ENCODE peak calls at places on chromosomes 12 and 14, in ten cellular contexts. S is A549, J is gastrocnemius medialis, T is K562, F is upper lobe of left lung, E is HepG2, W is heart left ventricle, Z is IMR-90, V is HCT116, C is right lobe of liver. L is an unnamed sample.

GRCh38 chr14:50089213-50089612 is 27.2 kb downstream of the VCPKMT start:
- ATAC-seq in S (no peak), J (no peak), T (peak; percentile 21), F (no peak), E (no peak), W (no peak), Z (no peak), V (no peak), C (no peak), L (no peak)

GRCh38 chr12:75784591-75784990 is 247.0 kb downstream of the PHLDA1 start:
- ATAC-seq in S (peak; percentile 55), J (no peak), T (no peak), F (peak; percentile 19), E (peak; percentile 98), W (peak; percentile 41), Z (peak; percentile 22), V (no peak), C (peak; percentile 97), L (no peak)

GRCh38 chr12:53466640-53467039 is 14.7 kb downstream of the PCBP2 start:
- ATAC-seq in S (peak; percentile 3), J (peak; percentile 73), T (no peak), F (no peak), E (no peak), W (no peak), Z (peak; percentile 11), V (no peak), C (no peak), L (no peak)

GRCh38 chr14:104049576-104050240 is 35.8 kb upstream of the ASPG start:
- ATAC-seq in S (no peak), J (no peak), T (no peak), F (no peak), E (no peak), W (peak; percentile 60), Z (no peak), V (no peak), C (no peak), L (peak; percentile 16)

GRCh38 chr12:120089105-120089504 is 27.4 kb downstream of the RAB35 start:
- ATAC-seq in S (no peak), J (no peak), T (no peak), F (no peak), E (no peak), W (no peak), Z (no peak), V (no peak), C (no peak), L (no peak)

GRCh38 chr14:55031190-55031589 is 4.2 kb downstream of the SOCS4 start:
- ATAC-seq in S (no peak), J (no peak), T (no peak), F (no peak), E (no peak), W (no peak), Z (no peak), V (no peak), C (no peak), L (no peak)

GRCh38 chr12:43210437-43211197 is 341.4 kb downstream of the ADAMTS20 start:
- ATAC-seq in S (no peak), J (no peak), T (no peak), F (peak; percentile 80), E (no peak), W (peak; percentile 82), Z (peak; percentile 48), V (no peak), C (no peak), L (no peak)

GRCh38 chr12:4288296-4289019 is 14.9 kb downstream of the CCND2 start:
- ATAC-seq in S (no peak), J (no peak), T (no peak), F (peak; percentile 48), E (no peak), W (no peak), Z (no peak), V (no peak), C (peak; percentile 22), L (no peak)

DNA sequence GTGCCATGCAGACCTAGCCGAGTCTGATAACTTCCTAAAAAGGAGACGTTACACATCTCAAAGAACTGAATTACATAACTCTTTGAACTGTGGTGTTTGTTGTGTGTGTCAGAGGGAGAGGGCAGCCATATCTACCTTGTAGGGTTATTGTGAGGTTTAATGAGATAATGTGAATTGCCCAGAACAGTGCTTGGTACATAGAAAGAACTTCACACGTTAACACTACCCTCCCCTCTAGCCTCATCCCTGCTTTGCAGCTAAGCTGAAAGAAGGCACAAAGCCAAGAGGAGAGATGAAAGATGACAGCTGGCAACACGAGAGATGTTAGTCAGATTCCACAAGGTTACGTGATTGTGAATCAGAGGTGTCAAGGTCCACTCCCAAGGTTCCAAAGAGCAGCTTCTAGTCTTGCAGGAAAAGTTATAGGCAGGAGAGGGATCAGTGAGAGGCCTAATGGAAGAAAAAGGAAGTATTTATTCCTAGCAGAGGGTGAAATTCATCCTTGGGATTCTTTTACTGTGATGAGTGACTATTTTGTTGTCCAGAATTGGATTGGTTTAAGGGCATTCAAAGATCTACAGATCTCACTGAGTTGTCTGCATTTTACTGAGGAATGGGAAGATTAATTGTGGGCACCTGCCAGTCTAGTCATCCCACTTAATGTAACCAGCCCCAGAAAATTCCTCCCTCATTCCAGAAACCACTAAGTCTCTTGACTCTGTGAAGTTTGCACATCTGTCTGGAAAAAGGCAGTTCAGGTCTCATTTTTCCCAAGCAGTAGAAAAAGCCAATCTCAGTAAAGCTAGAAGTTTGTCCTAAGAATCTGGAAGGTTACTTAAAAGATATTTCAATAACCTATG is 25.9 kb upstream of the WNK1 start:
- ATAC-seq in S (peak; percentile 65), J (peak; percentile 76), T (no peak), F (peak; percentile 59), E (peak; percentile 32), W (peak; percentile 46), Z (no peak), V (no peak), C (no peak), L (no peak)
- TF ChIP-seq POLR2A in S (no peak), J (no peak), T (no peak), F (no peak), E (no peak), W (no peak), Z (no peak), V (no peak), C (no peak), L (no peak)

GRCh38 chr14:74792249-74793039 is 29.3 kb downstream of the YLPM1 start:
- ATAC-seq in S (no peak), J (no peak), T (no peak), F (no peak), E (no peak), W (peak; percentile 29), Z (peak; percentile 80), V (no peak), C (peak; percentile 61), L (no peak)

GRCh38 chr14:74794947-74795346 is 31.8 kb downstream of the YLPM1 start:
- ATAC-seq in S (no peak), J (no peak), T (no peak), F (no peak), E (no peak), W (no peak), Z (no peak), V (no peak), C (no peak), L (no peak)

DNA sequence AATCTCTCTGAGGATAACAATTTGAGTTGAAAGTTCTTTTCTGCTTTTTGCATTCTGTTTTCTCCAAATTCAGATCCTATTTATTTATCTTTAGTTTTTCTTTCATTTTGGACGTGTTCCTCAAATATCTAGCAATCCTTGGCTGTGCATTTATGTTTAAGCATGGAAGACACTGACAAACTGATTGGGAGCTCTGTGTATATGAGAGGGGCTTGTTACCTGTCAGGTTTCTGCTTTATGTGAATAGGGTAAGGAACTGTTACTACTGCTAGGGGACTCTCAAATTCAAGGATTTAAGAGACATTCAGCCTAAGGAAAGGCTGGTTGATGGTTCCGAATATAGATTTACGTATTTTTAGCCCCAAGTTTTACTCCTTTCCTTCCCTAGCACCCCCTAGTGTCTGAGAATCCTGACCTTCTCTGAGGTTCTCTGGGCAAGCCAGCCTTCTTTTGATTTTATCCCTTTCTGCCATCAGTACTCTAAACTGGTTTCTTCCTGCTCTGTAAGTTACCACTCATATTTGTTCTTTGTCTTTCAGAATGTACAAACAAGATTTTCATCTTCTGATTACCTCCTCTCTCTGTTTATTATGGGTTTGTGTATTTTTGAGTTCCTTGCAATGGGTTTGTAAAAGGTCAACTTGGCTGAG is 30.5 kb downstream of the YLPM1 start:
- ATAC-seq in S (peak; percentile 59), J (no peak), T (peak; percentile 79), F (no peak), E (no peak), W (no peak), Z (no peak), V (no peak), C (no peak), L (no peak)
- TF ChIP-seq CTCF in S (peak; percentile 40), J (no peak), T (peak; percentile 56), F (no peak), E (no peak), W (peak; percentile 49), Z (peak; percentile 26), V (peak; percentile 47), C (no peak), L (no peak)

DNA sequence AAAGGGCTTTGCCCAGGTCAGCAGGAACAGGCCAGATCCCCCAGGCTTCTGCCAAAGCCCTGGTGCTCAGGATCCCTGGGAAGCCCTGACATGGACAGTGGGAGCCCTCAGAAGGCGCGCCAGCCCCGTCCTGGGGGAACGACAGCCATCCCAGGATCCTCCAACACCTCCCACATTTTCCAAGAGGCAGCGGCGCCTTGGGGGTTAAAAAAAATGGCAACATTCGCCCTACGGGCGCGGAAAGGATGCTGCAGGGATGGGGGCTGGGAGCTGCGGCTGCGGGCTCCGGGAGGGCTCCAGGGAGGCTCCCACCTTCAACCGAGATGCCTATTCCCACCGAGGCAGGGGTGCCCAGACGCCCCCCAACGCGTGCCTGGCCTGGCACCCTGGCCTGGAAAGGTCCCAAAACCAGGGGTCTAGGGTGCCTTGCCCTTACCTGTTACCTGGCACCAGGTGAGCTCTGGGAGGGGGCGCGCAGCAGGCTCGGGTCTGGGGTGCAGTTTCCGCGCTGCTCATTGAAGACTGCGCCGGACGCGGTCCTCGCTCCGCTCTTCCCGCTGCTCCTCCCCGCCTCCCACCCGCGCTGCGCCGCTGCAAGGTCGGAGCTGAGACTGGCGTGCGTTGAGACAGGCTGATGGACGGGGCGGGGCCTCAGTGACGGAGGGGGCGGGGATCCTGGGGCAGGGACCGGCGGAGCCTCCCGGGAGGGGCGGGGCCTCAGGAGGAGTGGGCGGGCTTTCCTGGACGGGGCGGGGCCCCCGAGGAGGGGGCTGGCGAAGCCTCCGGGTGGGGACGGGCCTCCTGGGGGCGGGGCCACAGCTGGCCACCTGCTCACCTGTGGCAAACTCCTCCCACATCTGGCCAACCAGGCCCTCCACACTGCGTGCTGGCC is at the start of gene ABCB9:
- ATAC-seq in S (peak; percentile 96), J (peak; percentile 94), T (peak; percentile 95), F (peak; percentile 97), E (peak; percentile 88), W (peak; percentile 94), Z (peak; percentile 96), V (peak; percentile 96), C (peak; percentile 98), L (peak; percentile 94)
- H3K27ac ChIP-seq in S (peak within 1 kb of the TSS; percentile 75), J (no peak within 1 kb of the TSS), T (peak within 1 kb of the TSS; percentile 27), F (peak within 1 kb of the TSS; percentile 69), E (no peak within 1 kb of the TSS), W (peak within 1 kb of the TSS; percentile 69), Z (no peak within 1 kb of the TSS), V (peak within 1 kb of the TSS; percentile 66), C (no peak within 1 kb of the TSS), L (no peak within 1 kb of the TSS)

GRCh38 chr12:26113853-26114719 is 10.8 kb downstream of the BHLHE41 start:
- ATAC-seq in S (peak; percentile 94), J (peak; percentile 63), T (peak; percentile 94), F (peak; percentile 96), E (peak; percentile 93), W (peak; percentile 95), Z (peak; percentile 96), V (peak; percentile 91), C (peak; percentile 94), L (peak; percentile 90)
- TF ChIP-seq POLR2A in S (peak; percentile 57), J (peak; percentile 96), T (no peak), F (peak; percentile 74), E (peak; percentile 28), W (peak; percentile 89), Z (peak; percentile 71), V (no peak), C (peak; percentile 94), L (peak; percentile 93)